ENCODE peak calls at places on chromosomes 1 and 21, in six cellular contexts. T is fibroblast of lung, V is OCI-LY7, I is DMS153, A is left ventricle myocardium inferior, E is M059J. W is an unnamed sample.

GRCh38 chr21:33266050-33266783 is at the start of gene IL10RB:
- DNase-seq in A (peak), V (peak), E (peak), T (peak), I (peak), W (peak)

GRCh38 chr21:28421716-28422480 is 570.8 kb downstream of the LTN1 start:
- DNase-seq in V (no peak), T (peak), E (peak), I (no peak), A (no peak), W (peak)

GRCh38 chr1:223393275-223394214 is at the start of gene CCDC185:
- DNase-seq in I (no peak), E (peak), T (no peak), A (no peak), V (no peak), W (no peak)

GRCh38 chr1:169271094-169271493 is 96.5 kb downstream of the NME7 start:
- DNase-seq in A (no peak), V (peak), I (no peak), E (no peak), T (peak), W (no peak)

GRCh38 chr1:65812065-65812464 is 19.4 kb downstream of the PDE4B start:
- DNase-seq in E (peak), I (no peak), A (peak), V (no peak), T (peak), W (peak)

GRCh38 chr1:59635057-59635456 is 179.7 kb upstream of the HOOK1 start:
- DNase-seq in E (no peak), T (no peak), I (peak), V (no peak), A (no peak), W (no peak)

GRCh38 chr21:8998946-8999681 is 1522.3 kb upstream of the TPTE start:
- DNase-seq in V (no peak), I (no peak), A (no peak), T (no peak), E (no peak), W (no peak)

GRCh38 chr1:66309006-66309741 is 224.8 kb upstream of the SGIP1 start:
- DNase-seq in E (no peak), A (no peak), I (no peak), V (no peak), T (no peak), W (no peak)

GRCh38 chr1:154463512-154463990 is 38.5 kb upstream of the TDRD10 start:
- DNase-seq in T (no peak), A (no peak), I (no peak), E (peak), V (no peak), W (no peak)

GRCh38 chr21:34545079-34545884 is 33.3 kb upstream of the KCNE1 start:
- DNase-seq in A (no peak), T (peak), V (peak), E (peak), I (no peak), W (peak)